ENCODE peak calls at places on chromosomes 6 and 20, in six cellular contexts. B is NAMALWA, W is germinal center, R is HTR-8/SVneo, T is GM06990, E is T1000. F is an unnamed sample.
A peak's percentile ranks its signal among the peaks of the same experiment; 100 is the strongest.

GRCh38 chr20:10792291-10792690 is 118.5 kb upstream of the JAG1 start:
- DNase-seq in B (no peak), W (no peak), R (no peak), T (no peak), E (no peak), F (no peak)

GRCh38 chr6:166623318-166623717 is 3.7 kb downstream of the RPS6KA2 start:
- DNase-seq in B (no peak), W (no peak), R (no peak), T (no peak), E (no peak), F (no peak)

GRCh38 chr6:45655630-45656422 is 278.1 kb upstream of the SUPT3H start:
- DNase-seq in B (no peak), W (no peak), R (peak; percentile 97), T (no peak), E (peak; percentile 73), F (no peak)

GRCh38 chr6:99241905-99242534 is 107.5 kb downstream of the FAXC start:
- DNase-seq in B (peak; percentile 37), W (no peak), R (peak; percentile 23), T (no peak), E (no peak), F (peak; percentile 7)

GRCh38 chr20:18543932-18544331 is 23.3 kb upstream of the SMIM26 start:
- DNase-seq in B (no peak), W (no peak), R (no peak), T (no peak), E (no peak), F (no peak)

GRCh38 chr20:2101057-2101934 is at the start of gene STK35:
- DNase-seq in B (no peak), W (no peak), R (peak; percentile 62), T (peak; percentile 86), E (peak; percentile 59), F (peak; percentile 79)

GRCh38 chr6:72824833-72825232 is 203.0 kb downstream of the KCNQ5 start:
- DNase-seq in B (peak; percentile 24), W (no peak), R (no peak), T (peak; percentile 6), E (no peak), F (no peak)

GRCh38 chr6:16223362-16223761 is 15.0 kb upstream of the GMPR start:
- DNase-seq in B (no peak), W (no peak), R (no peak), T (no peak), E (no peak), F (no peak)

GRCh38 chr20:62238569-62239277 is 402 bp downstream of the OSBPL2 start:
- DNase-seq in B (no peak), W (peak; percentile 42), R (no peak), T (no peak), E (no peak), F (peak; percentile 19)

GRCh38 chr20:37386505-37387201 is 40.7 kb downstream of the SRC start:
- DNase-seq in B (no peak), W (no peak), R (no peak), T (no peak), E (no peak), F (no peak)

GRCh38 chr6:94835264-94835663 is 742.1 kb upstream of the MANEA start:
- DNase-seq in B (no peak), W (no peak), R (no peak), T (no peak), E (no peak), F (no peak)

GRCh38 chr6:74519172-74519571 is 686.7 kb downstream of the COL12A1 start:
- DNase-seq in B (no peak), W (no peak), R (peak; percentile 3), T (no peak), E (no peak), F (no peak)

GRCh38 chr20:17860306-17861197 is 108.0 kb downstream of the SNX5 start:
- DNase-seq in B (no peak), W (no peak), R (no peak), T (no peak), E (no peak), F (no peak)

GRCh38 chr6:33599413-33599911 is 19.4 kb upstream of the BAK1 start:
- DNase-seq in B (no peak), W (no peak), R (no peak), T (no peak), E (peak; percentile 68), F (no peak)

GRCh38 chr6:45626087-45626891 is 248.6 kb upstream of the SUPT3H start:
- DNase-seq in B (no peak), W (no peak), R (peak; percentile 33), T (no peak), E (peak; percentile 44), F (no peak)

GRCh38 chr6:40262363-40262762 is 324.8 kb downstream of the LRFN2 start:
- DNase-seq in B (no peak), W (no peak), R (no peak), T (no peak), E (no peak), F (no peak)

GRCh38 chr6:13725570-13725969 is 13.9 kb upstream of the RANBP9 start:
- DNase-seq in B (no peak), W (no peak), R (no peak), T (no peak), E (peak; percentile 24), F (no peak)

GRCh38 chr6:75611702-75612375 is 10.2 kb downstream of the SENP6 start:
- DNase-seq in B (no peak), W (no peak), R (no peak), T (no peak), E (no peak), F (no peak)

GRCh38 chr20:41249371-41249770 is 68.2 kb downstream of the ZHX3 start:
- DNase-seq in B (no peak), W (no peak), R (peak; percentile 49), T (peak; percentile 22), E (peak; percentile 17), F (no peak)

GRCh38 chr20:47502271-47502730 is 614 bp downstream of the NCOA3 start:
- DNase-seq in B (peak; percentile 42), W (no peak), R (no peak), T (no peak), E (no peak), F (no peak)

GRCh38 chr6:61755739-61756138 is 530.3 kb downstream of the KHDRBS2 start:
- DNase-seq in B (peak; percentile 6), W (no peak), R (no peak), T (no peak), E (no peak), F (no peak)

GRCh38 chr20:17430515-17430914 is 100.7 kb downstream of the BFSP1 start:
- DNase-seq in B (no peak), W (no peak), R (no peak), T (no peak), E (no peak), F (no peak)

GRCh38 chr6:3176562-3177355 is 19.4 kb upstream of the TUBB2A start:
- DNase-seq in B (no peak), W (no peak), R (peak; percentile 85), T (no peak), E (peak; percentile 17), F (no peak)

GRCh38 chr6:14965340-14966102 is 280.3 kb upstream of the JARID2 start:
- DNase-seq in B (no peak), W (no peak), R (no peak), T (no peak), E (no peak), F (no peak)

GRCh38 chr6:12386816-12387215 is 96.7 kb downstream of the EDN1 start:
- DNase-seq in B (no peak), W (no peak), R (no peak), T (no peak), E (no peak), F (no peak)

GRCh38 chr6:30357678-30358339 is 12.9 kb downstream of the RPP21 start:
- DNase-seq in B (peak; percentile 77), W (peak; percentile 63), R (peak; percentile 79), T (peak; percentile 12), E (no peak), F (peak; percentile 55)

GRCh38 chr6:67748521-67748920 is 886.6 kb upstream of the ADGRB3 start:
- DNase-seq in B (no peak), W (no peak), R (no peak), T (no peak), E (no peak), F (no peak)

GRCh38 chr6:157272866-157273755 is 50.2 kb downstream of the TMEM242 start:
- DNase-seq in B (peak; percentile 81), W (peak; percentile 66), R (no peak), T (no peak), E (no peak), F (peak; percentile 81)

GRCh38 chr6:130322673-130323268 is 43.0 kb upstream of the TMEM200A start:
- DNase-seq in B (peak; percentile 67), W (peak; percentile 9), R (peak; percentile 31), T (no peak), E (no peak), F (peak; percentile 62)

GRCh38 chr6:190596-191395 is 101.5 kb upstream of the DUSP22 start:
- DNase-seq in B (peak; percentile 40), W (no peak), R (no peak), T (no peak), E (no peak), F (peak; percentile 61)

GRCh38 chr6:132058975-132059374 is 107.8 kb upstream of the CCN2 start:
- DNase-seq in B (peak; percentile 22), W (no peak), R (no peak), T (no peak), E (no peak), F (no peak)

GRCh38 chr6:33343953-33344611 is 26.5 kb upstream of the ZBTB22 start:
- DNase-seq in B (peak; percentile 47), W (peak; percentile 74), R (no peak), T (no peak), E (no peak), F (peak; percentile 78)

GRCh38 chr6:37130704-37131103 is 39.2 kb upstream of the PIM1 start:
- DNase-seq in B (no peak), W (no peak), R (no peak), T (no peak), E (no peak), F (no peak)

GRCh38 chr6:159473844-159474243 is 219.2 kb downstream of the SOD2 start:
- DNase-seq in B (no peak), W (no peak), R (no peak), T (no peak), E (no peak), F (no peak)

F was measured in OCI-LY7.